ENCODE peak calls at places on chromosome 10, in six cellular contexts. N, B, J, X, O and T are unnamed samples.

GRCh38 chr10:61438141-61438984 is 14.8 kb downstream of the TMEM26 start:
- DNase-seq in N (peak), B (no peak), J (peak), X (peak), O (peak), T (no peak)

GRCh38 chr10:96541921-96542320 is 28.2 kb upstream of the TLL2 start:
- DNase-seq in N (peak), B (no peak), J (no peak), X (peak), O (no peak), T (no peak)

GRCh38 chr10:95519132-95519487 is 42.1 kb downstream of the SORBS1 start:
- DNase-seq in N (no peak), B (no peak), J (no peak), X (no peak), O (no peak), T (no peak)

GRCh38 chr10:110471566-110472139 is 26.1 kb upstream of the DUSP5 start:
- DNase-seq in N (no peak), B (no peak), J (peak), X (peak), O (peak), T (no peak)

GRCh38 chr10:35391954-35392262 is 55.6 kb downstream of the CCNY start:
- DNase-seq in N (no peak), B (no peak), J (no peak), X (no peak), O (no peak), T (no peak)

GRCh38 chr10:13322615-13323148 is 22.8 kb upstream of the PHYH start:
- DNase-seq in N (no peak), B (no peak), J (no peak), X (no peak), O (no peak), T (no peak)

GRCh38 chr10:15167411-15168295 is 840 bp downstream of the NMT2 start:
- DNase-seq in N (no peak), B (no peak), J (peak), X (peak), O (peak), T (no peak)

GRCh38 chr10:130432271-130432670 is 296.1 kb downstream of the GLRX3 start:
- DNase-seq in N (no peak), B (no peak), J (no peak), X (no peak), O (no peak), T (no peak)

GRCh38 chr10:97096327-97097153 is 89.2 kb downstream of the SLIT1 start:
- DNase-seq in N (no peak), B (no peak), J (no peak), X (no peak), O (no peak), T (no peak)

DNA sequence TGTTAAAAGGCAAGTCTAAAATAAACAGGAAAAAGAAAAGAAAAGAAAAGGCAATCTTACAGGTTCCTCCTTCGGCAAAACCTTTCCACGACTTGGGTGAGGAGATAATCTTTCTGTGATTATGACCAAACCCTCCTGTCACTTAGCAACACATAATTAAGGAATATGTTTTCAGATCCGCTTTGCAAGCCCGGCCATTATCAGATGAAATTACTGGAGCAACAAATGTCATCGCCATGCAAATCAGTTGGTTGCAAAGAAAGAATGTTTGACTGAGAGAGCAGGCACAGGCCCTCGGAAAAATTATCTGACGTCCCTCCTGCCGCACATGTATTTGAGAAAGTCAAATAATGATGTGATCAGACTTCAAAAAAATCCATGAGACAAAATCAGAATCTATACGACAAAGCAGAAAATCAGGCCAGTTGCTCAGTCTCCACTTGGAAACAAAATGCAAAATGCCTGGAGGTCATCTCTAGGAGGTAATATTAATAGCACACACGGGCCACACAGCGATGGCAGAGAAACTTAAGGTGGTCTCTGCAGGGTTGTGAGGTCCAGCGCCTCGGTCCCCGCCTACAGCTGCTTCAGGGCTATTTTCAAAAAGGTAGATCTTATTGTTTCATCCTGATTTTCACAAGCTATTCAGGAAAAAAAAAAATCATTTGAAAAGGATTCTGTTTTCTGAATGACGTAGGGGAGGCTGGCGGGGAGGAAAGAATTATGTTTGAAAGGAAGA is 82.7 kb downstream of the ZRANB1 start:
- DNase-seq in N (no peak), B (no peak), J (no peak), X (no peak), O (no peak), T (no peak)
- H3K4me3 ChIP-seq in N (no peak), B (no peak), J (no peak), X (no peak), O (no peak), T (no peak)

DNA sequence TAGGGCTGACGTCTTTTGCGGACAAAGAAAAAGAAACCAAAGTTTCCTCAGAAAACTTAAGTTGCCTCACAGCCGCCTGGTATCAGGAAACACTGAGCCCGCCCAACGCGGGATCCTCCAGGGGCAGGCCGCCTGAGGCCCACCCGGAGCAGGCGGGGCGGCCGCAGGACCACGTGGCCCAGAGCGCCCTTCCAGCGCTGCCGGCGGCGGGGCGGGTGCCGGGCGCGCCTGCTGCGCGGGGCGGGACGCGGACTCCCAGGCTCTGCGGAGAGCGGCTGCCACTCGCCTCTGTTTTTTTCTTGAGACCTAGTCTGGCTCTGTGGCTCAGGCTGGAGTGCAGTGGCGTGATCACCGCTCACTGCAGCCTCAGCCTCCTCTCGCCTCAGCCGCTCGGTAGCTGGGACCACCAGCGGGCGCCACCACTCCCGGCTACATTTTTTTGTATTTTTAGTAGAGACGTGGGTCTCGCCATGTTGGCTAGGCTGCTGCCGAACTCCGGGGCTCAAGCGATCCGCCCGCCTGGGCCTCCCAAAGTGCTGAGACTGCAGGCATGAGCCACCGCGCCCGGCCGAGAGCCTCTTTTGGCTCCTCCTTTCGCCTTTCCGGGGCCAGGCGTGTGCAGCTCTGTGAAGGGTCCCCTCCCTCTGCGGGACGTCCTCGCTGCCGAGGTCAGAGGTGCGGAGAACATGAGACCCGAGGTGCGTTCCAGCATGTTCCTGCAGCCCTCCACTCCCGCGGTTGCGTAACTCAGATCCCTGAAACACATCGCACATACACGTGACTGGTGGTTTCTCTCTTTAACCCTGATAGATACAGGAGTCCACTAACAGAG is 11.6 kb upstream of the HNRNPF start:
- DNase-seq in N (peak), B (no peak), J (peak), X (peak), O (peak), T (no peak)
- TF ChIP-seq CTCF in N (peak), B (no peak), J (no peak), X (peak), O (peak), T (peak)

DNA sequence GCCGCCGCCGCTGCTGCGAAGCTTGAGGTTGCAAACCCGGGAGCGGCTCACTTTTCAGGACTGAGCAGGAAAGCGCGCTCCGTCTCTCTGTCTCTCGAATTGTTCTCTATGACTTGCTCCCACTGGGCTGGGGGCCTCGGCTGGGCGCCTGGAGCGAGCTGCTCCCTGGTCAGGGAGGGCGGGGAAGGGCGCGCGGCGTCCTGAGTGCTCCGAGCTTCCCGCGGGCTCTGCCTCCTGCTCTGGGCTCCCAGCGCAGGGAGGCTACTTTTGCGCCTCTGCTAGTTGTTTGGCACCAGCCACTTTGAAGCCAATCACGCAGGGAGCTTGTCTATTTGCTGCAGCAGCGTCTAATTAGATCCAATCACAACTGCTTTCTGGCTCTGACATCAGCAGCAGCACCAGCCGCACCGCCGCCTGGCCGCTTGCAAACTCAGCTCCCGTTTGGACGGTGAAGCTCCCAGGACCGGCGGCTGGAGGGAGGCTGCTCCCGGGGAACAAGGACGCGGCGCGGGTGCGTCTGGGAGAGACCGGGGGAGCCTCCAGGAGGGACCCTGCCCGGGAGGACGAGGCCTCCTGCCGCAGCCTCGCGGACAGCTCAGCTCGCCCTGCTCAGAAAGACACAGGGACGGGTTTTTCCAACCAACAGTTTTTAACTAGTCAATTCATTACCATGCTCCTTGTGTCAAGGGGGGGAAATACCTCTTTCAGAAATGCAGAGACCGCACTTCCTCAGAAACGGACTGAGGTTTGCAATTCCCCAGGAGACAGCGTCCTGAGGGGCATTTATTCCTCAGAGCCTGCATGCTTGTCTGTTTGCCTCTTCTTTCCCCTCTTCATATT is at the start of gene ADARB2:
- DNase-seq in N (no peak), B (peak), J (no peak), X (no peak), O (no peak), T (peak)
- H3K4me3 ChIP-seq in N (no peak), B (peak), J (no peak), X (no peak), O (no peak), T (peak)

DNA sequence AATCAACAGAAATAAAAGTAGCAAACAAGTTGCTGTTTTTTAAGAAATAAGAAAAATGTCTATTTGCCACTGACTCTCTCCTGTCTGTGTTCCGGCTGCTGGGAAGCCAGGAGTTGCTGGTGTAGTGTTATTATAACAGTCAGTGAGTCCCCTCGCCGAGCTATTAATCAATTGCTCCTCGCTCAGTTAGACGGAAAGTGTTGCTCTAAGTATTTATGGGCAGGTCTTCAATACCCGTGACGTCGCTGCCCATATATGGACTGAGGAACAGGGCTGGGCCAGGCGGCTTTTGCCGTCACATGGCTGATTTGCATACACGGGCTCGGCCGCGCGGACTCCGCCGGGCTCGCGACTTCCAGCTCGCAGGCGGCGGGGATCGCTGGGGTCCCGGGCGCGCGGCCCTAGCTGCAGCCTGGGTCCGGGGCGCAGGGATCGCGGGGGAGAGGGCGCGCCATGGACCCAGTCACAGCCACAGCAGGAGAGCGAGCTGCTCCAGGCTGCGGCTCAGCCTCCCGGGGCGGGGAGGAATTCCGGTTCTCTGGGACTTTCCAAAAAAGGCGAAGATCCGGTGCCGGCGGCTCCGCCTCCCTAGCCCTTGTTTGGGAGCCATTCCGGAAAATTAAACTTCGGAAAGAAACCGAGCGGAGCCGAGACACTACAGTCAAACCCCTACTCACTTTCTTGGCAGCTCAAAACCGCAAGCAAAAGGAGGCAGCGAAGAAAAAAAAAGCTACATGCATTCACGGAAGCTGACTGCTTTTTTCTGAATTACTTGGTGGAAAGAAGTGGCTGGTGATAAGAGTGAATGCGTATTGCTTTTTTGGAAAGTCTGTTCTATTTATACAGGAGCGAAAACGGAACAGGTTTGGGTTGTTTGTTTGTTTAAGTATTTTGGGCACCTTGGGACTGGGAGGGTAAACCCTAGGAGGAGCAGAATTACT is at the start of gene EGR2:
- DNase-seq in N (peak), B (peak), J (peak), X (peak), O (peak), T (peak)
- TF ChIP-seq CTCF in N (no peak), B (no peak), J (no peak), X (no peak), O (no peak), T (no peak)

DNA sequence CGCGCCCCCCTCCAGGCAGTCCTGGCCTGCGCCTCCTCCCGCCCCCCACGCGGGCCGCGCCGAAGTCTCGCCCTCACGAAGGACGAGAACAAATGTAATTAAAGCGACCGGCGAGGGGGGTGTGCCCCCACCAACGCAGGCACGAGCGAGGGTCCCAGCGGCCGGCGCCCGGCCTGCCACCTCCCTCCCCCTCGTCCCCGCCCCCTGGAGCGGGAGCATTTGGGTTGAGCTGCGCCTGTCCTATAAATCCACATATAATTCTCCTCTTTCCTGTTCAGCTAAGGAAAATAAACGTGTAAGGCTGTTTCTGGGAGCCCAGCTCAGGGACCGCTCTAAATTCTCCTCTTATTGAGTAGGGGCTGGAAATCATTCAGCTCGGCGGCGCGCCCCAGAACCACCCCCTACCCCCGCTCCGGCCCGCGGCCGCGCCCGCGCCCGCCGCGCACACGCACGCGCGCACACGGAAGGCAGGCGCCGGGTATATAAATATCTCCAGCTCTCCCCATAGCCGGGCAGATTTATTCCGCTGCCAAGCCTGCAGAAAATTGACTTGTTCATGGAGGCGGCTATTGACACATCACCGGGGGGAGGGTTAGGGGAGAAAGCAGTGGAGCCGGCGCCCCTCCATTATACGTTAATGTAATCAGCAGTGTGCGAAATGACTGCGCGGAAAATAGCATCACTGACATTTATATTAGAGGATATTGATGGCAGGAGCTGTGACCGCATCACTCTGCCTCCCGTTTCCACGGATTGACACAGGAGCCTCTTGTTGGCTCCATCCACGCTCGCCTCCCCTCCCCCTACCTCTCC is 61.6 kb upstream of the BTRC start:
- DNase-seq in N (no peak), B (no peak), J (no peak), X (peak), O (no peak), T (no peak)
- H3K4me3 ChIP-seq in N (peak), B (peak), J (peak), X (peak), O (peak), T (peak)

GRCh38 chr10:3714526-3714925 is 70.5 kb downstream of the KLF6 start:
- DNase-seq in N (no peak), B (no peak), J (no peak), X (peak), O (no peak), T (no peak)
- TF ChIP-seq CTCF in N (no peak), B (no peak), J (no peak), X (no peak), O (no peak), T (no peak)

GRCh38 chr10:126932516-126932915 is 27.3 kb downstream of the DOCK1 start:
- DNase-seq in N (no peak), B (no peak), J (no peak), X (no peak), O (no peak), T (no peak)

GRCh38 chr10:126929391-126929790 is 24.2 kb downstream of the DOCK1 start:
- DNase-seq in N (no peak), B (no peak), J (no peak), X (no peak), O (no peak), T (no peak)

GRCh38 chr10:126930506-126931458 is 25.6 kb downstream of the DOCK1 start:
- DNase-seq in N (no peak), B (no peak), J (peak), X (peak), O (peak), T (no peak)

GRCh38 chr10:126933116-126933515 is 27.9 kb downstream of the DOCK1 start:
- DNase-seq in N (no peak), B (no peak), J (no peak), X (no peak), O (no peak), T (no peak)

DNA sequence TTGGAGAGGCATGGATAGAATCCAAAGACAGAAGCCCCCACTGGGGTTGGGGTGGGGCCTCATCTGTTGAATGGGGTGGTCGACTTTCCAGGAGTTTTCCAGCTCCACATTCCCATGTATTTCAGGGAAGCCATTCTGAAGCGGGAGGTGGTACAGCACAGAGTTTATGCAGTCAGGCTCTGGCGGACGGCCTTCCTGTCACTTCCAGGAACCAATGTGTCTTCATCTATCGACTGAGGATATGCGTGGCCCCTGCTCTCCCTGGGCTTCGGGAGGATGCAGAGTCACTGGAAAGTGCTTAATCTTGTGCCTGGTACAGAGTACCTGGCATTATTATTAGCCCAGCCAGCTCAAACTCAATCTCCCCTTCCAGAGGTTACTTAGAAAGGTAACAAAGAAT is 26.3 kb downstream of the DOCK1 start:
- DNase-seq in N (no peak), B (no peak), J (no peak), X (no peak), O (no peak), T (no peak)
- H3K4me3 ChIP-seq in N (no peak), B (no peak), J (peak), X (no peak), O (no peak), T (no peak)

GRCh38 chr10:127998517-127999144 is 91.7 kb downstream of the PTPRE start:
- DNase-seq in N (no peak), B (no peak), J (no peak), X (no peak), O (no peak), T (no peak)

GRCh38 chr10:127997937-127998336 is 91.0 kb downstream of the PTPRE start:
- DNase-seq in N (no peak), B (no peak), J (peak), X (no peak), O (no peak), T (no peak)

GRCh38 chr10:127999291-127999690 is 92.4 kb downstream of the PTPRE start:
- DNase-seq in N (no peak), B (no peak), J (no peak), X (no peak), O (no peak), T (no peak)

GRCh38 chr10:127997241-127997640 is 90.3 kb downstream of the PTPRE start:
- DNase-seq in N (no peak), B (no peak), J (no peak), X (no peak), O (no peak), T (no peak)

DNA sequence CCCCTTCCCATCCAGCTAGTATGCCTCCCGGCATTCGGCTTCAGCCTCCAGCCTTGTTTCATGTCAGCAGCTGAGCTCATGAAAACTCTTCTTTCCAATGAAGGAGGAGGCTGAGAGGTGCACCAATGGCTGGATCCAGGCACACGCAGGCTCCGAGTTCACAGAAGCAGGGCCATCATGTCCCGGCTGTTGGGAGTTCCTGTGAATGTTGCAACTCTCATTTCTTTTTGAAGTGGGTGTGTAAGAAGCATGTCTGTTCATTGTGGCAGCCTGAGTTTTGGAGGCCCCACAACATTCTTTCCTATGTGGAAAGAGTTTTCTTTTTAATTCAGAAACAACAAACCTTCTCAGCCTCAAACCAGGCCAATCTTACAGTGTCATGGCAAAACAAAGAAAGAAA is 89.7 kb downstream of the PTPRE start:
- DNase-seq in N (no peak), B (no peak), J (peak), X (no peak), O (peak), T (no peak)
- TF ChIP-seq CTCF in N (no peak), B (no peak), J (no peak), X (no peak), O (no peak), T (no peak)